ENCODE peak calls at places on chromosomes 11 and 22, in ten cellular contexts. Y, X, E, V, B, L, S, N, H and C are unnamed samples. For H3K36me3, the result is how much of the 10 kb centered on the place peaks cover.

GRCh38 chr11:92070026-92070889 is 154.4 kb upstream of the FAT3 start:
- DNase-seq in Y (no peak), X (no peak), E (peak), V (no peak), B (no peak), L (no peak), S (no peak), N (no peak), H (no peak), C (no peak)

GRCh38 chr11:92707665-92708064 is 261.8 kb upstream of the MTNR1B start:
- DNase-seq in Y (no peak), X (no peak), E (no peak), V (peak), B (no peak), L (no peak), S (no peak), N (no peak), H (peak), C (no peak)

GRCh38 chr11:28887681-28888080 is 779.5 kb downstream of the METTL15 start:
- DNase-seq in Y (no peak), X (no peak), E (no peak), V (no peak), B (no peak), L (no peak), S (no peak), N (no peak), H (no peak), C (no peak)

GRCh38 chr11:3152471-3153110 is 12.5 kb downstream of the OSBPL5 start:
- DNase-seq in Y (peak), X (no peak), E (no peak), V (no peak), B (no peak), L (no peak), S (no peak), N (no peak), H (peak), C (no peak)

GRCh38 chr22:24803064-24803542 is 2.9 kb upstream of the SGSM1 start:
- DNase-seq in Y (peak), X (peak), E (peak), V (peak), B (no peak), L (peak), S (peak), N (peak), H (peak), C (peak)

GRCh38 chr11:11993814-11994213 is 14.6 kb downstream of the DKK3 start:
- DNase-seq in Y (no peak), X (no peak), E (peak), V (no peak), B (no peak), L (peak), S (no peak), N (peak), H (peak), C (no peak)

GRCh38 chr11:118343981-118344521 is at the start of gene CD3G:
- DNase-seq in Y (no peak), X (peak), E (no peak), V (no peak), B (peak), L (no peak), S (peak), N (no peak), H (no peak), C (no peak)

GRCh38 chr11:126993599-126993998 is 7.0 kb downstream of the KIRREL3 start:
- DNase-seq in Y (no peak), X (no peak), E (no peak), V (no peak), B (no peak), L (no peak), S (no peak), N (peak), H (no peak), C (no peak)

GRCh38 chr22:44393066-44393465 is 80.3 kb upstream of the SHISAL1 start:
- DNase-seq in Y (peak), X (no peak), E (no peak), V (no peak), B (peak), L (no peak), S (no peak), N (no peak), H (no peak), C (no peak)

GRCh38 chr22:47420211-47420610 is 657.8 kb downstream of the TBC1D22A start:
- DNase-seq in Y (no peak), X (no peak), E (no peak), V (no peak), B (no peak), L (no peak), S (no peak), N (no peak), H (no peak), C (no peak)

GRCh38 chr11:12810497-12810896 is 136.3 kb downstream of the TEAD1 start:
- DNase-seq in Y (no peak), X (no peak), E (peak), V (no peak), B (no peak), L (no peak), S (no peak), N (no peak), H (peak), C (no peak)

GRCh38 chr11:72039108-72039850 is 40.6 kb downstream of the IL18BP start:
- DNase-seq in Y (no peak), X (no peak), E (peak), V (peak), B (no peak), L (no peak), S (peak), N (no peak), H (no peak), C (no peak)

GRCh38 chr22:22520020-22520656 is at the start of gene ZNF280A:
- DNase-seq in Y (no peak), X (no peak), E (no peak), V (no peak), B (no peak), L (peak), S (no peak), N (peak), H (peak), C (no peak)

GRCh38 chr11:17498058-17498457 is 21.4 kb upstream of the ABCC8 start:
- DNase-seq in Y (no peak), X (no peak), E (no peak), V (no peak), B (peak), L (no peak), S (no peak), N (no peak), H (no peak), C (no peak)

GRCh38 chr11:46343520-46343919 is 3.7 kb upstream of the DGKZ start:
- DNase-seq in Y (no peak), X (no peak), E (no peak), V (no peak), B (no peak), L (no peak), S (no peak), N (peak), H (no peak), C (no peak)

GRCh38 chr11:5204787-5205186 is 4.3 kb upstream of the OR51V1 start:
- DNase-seq in Y (no peak), X (no peak), E (peak), V (peak), B (no peak), L (no peak), S (no peak), N (peak), H (peak), C (no peak)

GRCh38 chr11:77101043-77101537 is 1.6 kb upstream of the OMP start:
- DNase-seq in Y (no peak), X (no peak), E (no peak), V (peak), B (no peak), L (no peak), S (no peak), N (no peak), H (no peak), C (no peak)

GRCh38 chr11:96869207-96869606 is 479.4 kb downstream of the JRKL start:
- DNase-seq in Y (no peak), X (no peak), E (peak), V (no peak), B (no peak), L (peak), S (no peak), N (no peak), H (no peak), C (no peak)

GRCh38 chr22:37820350-37820749 is 2.8 kb upstream of the GALR3 start:
- DNase-seq in Y (no peak), X (no peak), E (no peak), V (no peak), B (no peak), L (no peak), S (no peak), N (no peak), H (no peak), C (no peak)

DNA sequence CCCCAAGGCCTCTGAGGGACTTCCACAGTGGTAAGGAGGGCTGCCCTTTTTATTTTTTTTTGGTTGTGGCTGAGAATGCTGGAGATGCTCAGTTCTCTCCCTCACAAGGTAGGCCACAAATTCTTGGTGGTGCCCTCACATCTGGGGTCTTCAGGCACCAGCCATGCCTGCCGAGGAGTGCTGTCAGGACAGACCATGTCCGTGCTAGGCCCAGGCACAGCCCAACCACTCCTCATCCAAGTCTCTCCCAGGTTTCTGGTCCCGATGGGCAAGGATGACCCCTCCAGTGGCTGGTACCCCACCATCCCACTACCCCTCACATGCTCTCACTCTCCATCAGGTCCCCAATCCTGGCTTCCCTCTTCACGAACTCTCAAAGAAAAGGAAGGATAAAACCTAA is 4.2 kb downstream of the THY1 start:
- DNase-seq in Y (no peak), X (no peak), E (no peak), V (no peak), B (no peak), L (no peak), S (no peak), N (no peak), H (no peak), C (no peak)
- H3K36me3 ChIP-seq in Y (under half), X (under half), E (under half), V (under half), B (under half), L (under half), S (under half), N (under half), H (under half), C (under half)

GRCh38 chr11:65429069-65429681 is 6.6 kb downstream of the NEAT1 start:
- DNase-seq in Y (no peak), X (peak), E (peak), V (no peak), B (no peak), L (peak), S (peak), N (peak), H (peak), C (peak)
- H3K27ac ChIP-seq in Y (peak), X (peak), E (peak), V (no peak), B (peak), L (peak), S (peak), N (peak), H (peak), C (peak)

GRCh38 chr11:43404836-43405479 is 46.2 kb downstream of the TTC17 start:
- DNase-seq in Y (no peak), X (no peak), E (no peak), V (no peak), B (no peak), L (no peak), S (no peak), N (no peak), H (no peak), C (no peak)

GRCh38 chr11:43410394-43410793 is 51.7 kb downstream of the TTC17 start:
- DNase-seq in Y (no peak), X (no peak), E (no peak), V (no peak), B (no peak), L (no peak), S (no peak), N (no peak), H (no peak), C (no peak)

GRCh38 chr11:43404406-43404805 is 45.7 kb downstream of the TTC17 start:
- DNase-seq in Y (no peak), X (no peak), E (no peak), V (no peak), B (no peak), L (no peak), S (no peak), N (no peak), H (no peak), C (no peak)

GRCh38 chr11:43403357-43404231 is 44.9 kb downstream of the TTC17 start:
- DNase-seq in Y (no peak), X (no peak), E (no peak), V (no peak), B (no peak), L (no peak), S (no peak), N (no peak), H (no peak), C (no peak)

GRCh38 chr11:43408277-43408676 is 49.6 kb downstream of the TTC17 start:
- DNase-seq in Y (no peak), X (no peak), E (no peak), V (no peak), B (no peak), L (no peak), S (no peak), N (no peak), H (no peak), C (no peak)
- H3K36me3 ChIP-seq in Y (half or more), X (under half), E (under half), V (half or more), B (under half), L (under half), S (half or more), N (under half), H (under half), C (half or more)

DNA sequence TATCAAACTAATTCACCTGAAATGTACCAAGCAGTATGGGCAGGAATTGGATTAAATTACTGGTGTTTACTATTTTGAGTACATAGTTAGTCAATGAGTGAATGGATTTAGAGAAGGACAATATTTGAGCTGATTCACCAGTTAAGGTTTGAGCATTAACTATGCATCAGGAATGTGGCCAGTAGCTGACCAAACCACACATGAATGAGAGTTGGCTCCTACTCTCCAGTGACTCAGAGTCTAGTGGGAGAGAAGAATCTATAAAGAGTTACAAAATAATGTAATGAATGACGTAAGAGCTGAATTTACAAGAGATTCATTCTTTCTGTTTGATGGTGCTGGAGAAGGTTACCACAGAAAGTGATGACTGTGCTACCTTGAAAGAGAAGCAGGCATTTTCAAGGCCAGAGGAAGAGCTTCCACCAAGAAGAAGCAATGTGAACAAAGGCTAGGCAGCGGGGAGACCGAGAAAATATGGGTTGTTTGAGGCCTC is 6.6 kb downstream of the IL18 start:
- DNase-seq in Y (no peak), X (no peak), E (peak), V (no peak), B (no peak), L (no peak), S (no peak), N (peak), H (peak), C (no peak)
- H3K27ac ChIP-seq in Y (peak), X (no peak), E (peak), V (no peak), B (no peak), L (peak), S (no peak), N (no peak), H (peak), C (peak)

DNA sequence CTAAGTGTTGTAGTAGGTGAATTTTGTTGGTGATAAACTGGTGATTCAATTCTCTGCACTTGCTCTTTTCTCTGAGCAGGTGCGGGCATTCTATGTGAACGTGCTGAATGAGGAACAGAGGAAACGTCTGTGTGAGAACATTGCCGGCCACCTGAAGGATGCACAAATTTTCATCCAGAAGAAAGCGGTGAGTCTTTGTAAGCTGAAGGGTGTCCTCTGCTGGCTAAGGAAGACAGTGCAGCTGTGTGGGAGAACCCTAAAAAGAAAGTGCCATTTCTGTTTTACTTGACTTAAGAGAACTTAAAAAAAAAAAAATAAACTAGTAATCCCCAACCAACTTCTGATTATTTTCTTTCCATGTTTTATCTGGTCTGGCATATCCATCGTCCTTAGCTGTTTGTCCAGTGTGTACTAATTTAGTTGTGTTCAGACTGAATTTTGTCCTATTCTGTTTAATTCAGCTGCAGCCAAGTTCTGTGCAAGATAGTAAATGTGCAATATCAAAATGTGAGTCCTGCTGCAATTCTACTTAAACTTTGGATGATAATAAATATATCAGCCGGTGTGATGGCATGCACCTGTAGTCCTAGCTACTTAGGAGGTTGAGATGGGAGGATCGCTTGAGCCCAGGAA is 29.6 kb downstream of the CAT start:
- DNase-seq in Y (no peak), X (peak), E (peak), V (no peak), B (no peak), L (peak), S (peak), N (peak), H (peak), C (no peak)
- H3K36me3 ChIP-seq in Y (half or more), X (under half), E (under half), V (under half), B (half or more), L (under half), S (half or more), N (under half), H (under half), C (half or more)

GRCh38 chr11:64141081-64141783 is 24.7 kb downstream of the MACROD1 start:
- DNase-seq in Y (no peak), X (no peak), E (no peak), V (no peak), B (no peak), L (no peak), S (no peak), N (no peak), H (no peak), C (no peak)
- H3K27ac ChIP-seq in Y (no peak), X (no peak), E (no peak), V (no peak), B (no peak), L (no peak), S (no peak), N (no peak), H (no peak), C (no peak)

GRCh38 chr22:36285545-36285944 is 32.6 kb downstream of the APOL1 start:
- DNase-seq in Y (no peak), X (no peak), E (no peak), V (no peak), B (peak), L (peak), S (no peak), N (no peak), H (no peak), C (no peak)

GRCh38 chr22:36286096-36286957 is 33.4 kb downstream of the APOL1 start:
- DNase-seq in Y (peak), X (no peak), E (peak), V (peak), B (peak), L (peak), S (peak), N (peak), H (peak), C (peak)

GRCh38 chr22:36285017-36285416 is 32.1 kb downstream of the APOL1 start:
- DNase-seq in Y (peak), X (no peak), E (no peak), V (no peak), B (peak), L (peak), S (no peak), N (no peak), H (no peak), C (no peak)

GRCh38 chr22:36282078-36282831 is 29.3 kb downstream of the APOL1 start:
- DNase-seq in Y (no peak), X (no peak), E (no peak), V (no peak), B (peak), L (no peak), S (no peak), N (no peak), H (no peak), C (no peak)

GRCh38 chr22:36284171-36284571 is 31.2 kb downstream of the APOL1 start:
- DNase-seq in Y (no peak), X (no peak), E (no peak), V (no peak), B (peak), L (no peak), S (no peak), N (no peak), H (no peak), C (no peak)
- H3K36me3 ChIP-seq in Y (half or more), X (under half), E (half or more), V (half or more), B (half or more), L (under half), S (half or more), N (half or more), H (half or more), C (half or more)